ENCODE peak calls at places on chromosomes 11 and 22, in eight cellular contexts. W, T, D, U, H, R, I and O are unnamed samples.

GRCh38 chr22:42937164-42937854 is 77.6 kb downstream of the PACSIN2 start:
- DNase-seq in W (peak), T (peak), D (peak), U (no peak), H (no peak), R (no peak), I (peak), O (no peak)

GRCh38 chr11:101401245-101401644 is 182.6 kb downstream of the TRPC6 start:
- DNase-seq in W (no peak), T (peak), D (peak), U (no peak), H (no peak), R (no peak), I (no peak), O (no peak)

GRCh38 chr11:19191530-19192169 is 10.1 kb downstream of the CSRP3 start:
- DNase-seq in W (no peak), T (no peak), D (no peak), U (no peak), H (no peak), R (no peak), I (no peak), O (no peak)

GRCh38 chr11:125072210-125072960 is 9.3 kb downstream of the SLC37A2 start:
- DNase-seq in W (peak), T (no peak), D (no peak), U (no peak), H (no peak), R (no peak), I (no peak), O (peak)

GRCh38 chr11:29231991-29232390 is 784.8 kb downstream of the KCNA4 start:
- DNase-seq in W (no peak), T (no peak), D (no peak), U (no peak), H (no peak), R (no peak), I (no peak), O (no peak)

GRCh38 chr22:42283288-42284229 is 13.1 kb upstream of the TCF20 start:
- DNase-seq in W (no peak), T (no peak), D (no peak), U (no peak), H (no peak), R (peak), I (no peak), O (no peak)

GRCh38 chr11:42543844-42544243 is 768.0 kb upstream of the API5 start:
- DNase-seq in W (no peak), T (no peak), D (no peak), U (no peak), H (no peak), R (no peak), I (no peak), O (no peak)

GRCh38 chr22:20229916-20230775 is 38.0 kb downstream of the RTN4R start:
- DNase-seq in W (no peak), T (no peak), D (no peak), U (no peak), H (no peak), R (no peak), I (no peak), O (no peak)

GRCh38 chr11:18865951-18866350 is 73.3 kb downstream of the MRGPRX1 start:
- DNase-seq in W (no peak), T (no peak), D (no peak), U (no peak), H (no peak), R (no peak), I (no peak), O (no peak)

GRCh38 chr22:37228106-37229011 is 15.7 kb downstream of the RAC2 start:
- DNase-seq in W (no peak), T (no peak), D (no peak), U (peak), H (no peak), R (peak), I (peak), O (no peak)

GRCh38 chr22:47000888-47001287 is 238.4 kb downstream of the TBC1D22A start:
- DNase-seq in W (no peak), T (no peak), D (no peak), U (no peak), H (no peak), R (no peak), I (no peak), O (no peak)

GRCh38 chr22:24683671-24684070 is 80.7 kb downstream of the GGT1 start:
- DNase-seq in W (no peak), T (peak), D (peak), U (no peak), H (no peak), R (no peak), I (no peak), O (no peak)

GRCh38 chr22:20545681-20546521 is 38.5 kb downstream of the MED15 start:
- DNase-seq in W (no peak), T (no peak), D (no peak), U (no peak), H (no peak), R (no peak), I (no peak), O (no peak)

GRCh38 chr11:8356731-8357504 is 93.2 kb upstream of the LMO1 start:
- DNase-seq in W (no peak), T (no peak), D (no peak), U (no peak), H (no peak), R (no peak), I (no peak), O (no peak)

GRCh38 chr22:50482107-50483074 is 1.0 kb downstream of the ADM2 start:
- DNase-seq in W (no peak), T (no peak), D (no peak), U (no peak), H (no peak), R (no peak), I (no peak), O (no peak)

GRCh38 chr11:88012456-88012855 is 162.8 kb downstream of the RAB38 start:
- DNase-seq in W (no peak), T (no peak), D (no peak), U (no peak), H (no peak), R (no peak), I (no peak), O (no peak)

GRCh38 chr22:39012525-39013516 is 1.2 kb upstream of the APOBEC3C start:
- DNase-seq in W (no peak), T (no peak), D (no peak), U (no peak), H (no peak), R (no peak), I (no peak), O (no peak)

GRCh38 chr11:100003985-100004384 is 683.1 kb upstream of the ARHGAP42 start:
- DNase-seq in W (no peak), T (no peak), D (no peak), U (no peak), H (no peak), R (no peak), I (no peak), O (no peak)

GRCh38 chr11:36214484-36214883 is 74.7 kb downstream of the COMMD9 start:
- DNase-seq in W (no peak), T (no peak), D (no peak), U (no peak), H (no peak), R (no peak), I (no peak), O (no peak)

GRCh38 chr11:6647836-6648235 is 7.8 kb downstream of the DCHS1 start:
- DNase-seq in W (no peak), T (no peak), D (no peak), U (no peak), H (no peak), R (no peak), I (no peak), O (no peak)

GRCh38 chr11:128399186-128399585 is 188.2 kb downstream of the ETS1 start:
- DNase-seq in W (peak), T (peak), D (peak), U (no peak), H (no peak), R (no peak), I (no peak), O (peak)

GRCh38 chr11:13009476-13009920 is 382 bp downstream of the RASSF10 start:
- DNase-seq in W (no peak), T (no peak), D (no peak), U (no peak), H (no peak), R (no peak), I (no peak), O (no peak)

GRCh38 chr22:48320671-48321515 is 1506.8 kb downstream of the BRD1 start:
- DNase-seq in W (no peak), T (no peak), D (no peak), U (no peak), H (no peak), R (no peak), I (no peak), O (no peak)